ENCODE peak calls at places on chromosome 15, in seven cellular contexts. Q is HepG2, M is HCT116, T is K562, E is H1, X is GM12878, R is SK-N-SH. C is an unnamed sample.
A peak's percentile ranks its signal among the peaks of the same experiment; 100 is the strongest.

GRCh38 chr15:78111788-78112187 is 19.4 kb downstream of the SH2D7 start:
- DNase-seq in Q (no peak), M (no peak), T (no peak), E (no peak), X (no peak), R (no peak), C (no peak)

GRCh38 chr15:66483131-66483566 is 14.4 kb downstream of the SNAPC5 start:
- DNase-seq in Q (no peak), M (no peak), T (no peak), E (no peak), X (no peak), R (no peak), C (peak; percentile 73)

GRCh38 chr15:81091889-81092558 is 42.0 kb upstream of the CFAP161 start:
- DNase-seq in Q (peak; percentile 13), M (peak; percentile 86), T (peak; percentile 36), E (no peak), X (no peak), R (peak; percentile 23), C (no peak)

GRCh38 chr15:63060699-63061098 is 18.2 kb downstream of the TPM1 start:
- DNase-seq in Q (no peak), M (no peak), T (no peak), E (no peak), X (no peak), R (no peak), C (no peak)

GRCh38 chr15:51621917-51622268 is 678 bp downstream of the DMXL2 start:
- DNase-seq in Q (peak; percentile 7), M (peak; percentile 21), T (peak; percentile 41), E (peak; percentile 72), X (no peak), R (peak; percentile 60), C (peak; percentile 21)

GRCh38 chr15:67531379-67532059 is 10.6 kb downstream of the C15orf61 start:
- DNase-seq in Q (no peak), M (no peak), T (no peak), E (no peak), X (no peak), R (no peak), C (no peak)

GRCh38 chr15:67063689-67064606 is 1.5 kb upstream of the SMAD3 start:
- DNase-seq in Q (peak; percentile 90), M (peak; percentile 89), T (peak; percentile 76), E (peak; percentile 73), X (no peak), R (no peak), C (no peak)

GRCh38 chr15:54917312-54917711 is 279.4 kb downstream of the RSL24D1 start:
- DNase-seq in Q (no peak), M (no peak), T (no peak), E (no peak), X (no peak), R (no peak), C (no peak)

GRCh38 chr15:26767169-26767670 is 5.6 kb downstream of the GABRB3 start:
- DNase-seq in Q (no peak), M (no peak), T (no peak), E (peak; percentile 66), X (no peak), R (peak; percentile 40), C (no peak)

GRCh38 chr15:87287156-87287555 is 969.4 kb downstream of the NTRK3 start:
- DNase-seq in Q (no peak), M (no peak), T (no peak), E (no peak), X (no peak), R (no peak), C (no peak)

GRCh38 chr15:67690936-67691335 is 134.4 kb upstream of the SKOR1 start:
- DNase-seq in Q (peak; percentile 44), M (no peak), T (no peak), E (no peak), X (no peak), R (no peak), C (peak; percentile 39)

GRCh38 chr15:67179411-67179995 is 75.0 kb downstream of the AAGAB start:
- DNase-seq in Q (no peak), M (no peak), T (no peak), E (no peak), X (no peak), R (no peak), C (no peak)

GRCh38 chr15:75449585-75450306 is 1.7 kb downstream of the SIN3A start:
- DNase-seq in Q (no peak), M (no peak), T (no peak), E (no peak), X (no peak), R (no peak), C (no peak)

GRCh38 chr15:69092159-69092558 is 68.3 kb upstream of the GLCE start:
- DNase-seq in Q (peak; percentile 18), M (no peak), T (no peak), E (no peak), X (no peak), R (no peak), C (no peak)

GRCh38 chr15:65431731-65432130 is 9.0 kb upstream of the IGDCC4 start:
- DNase-seq in Q (no peak), M (no peak), T (no peak), E (peak; percentile 22), X (no peak), R (no peak), C (no peak)

GRCh38 chr15:66287461-66288055 is 5.8 kb upstream of the DIS3L start:
- DNase-seq in Q (no peak), M (no peak), T (peak; percentile 44), E (no peak), X (no peak), R (peak; percentile 41), C (no peak)

GRCh38 chr15:34682673-34683072 is 72.1 kb downstream of the GJD2 start:
- DNase-seq in Q (no peak), M (peak; percentile 72), T (no peak), E (no peak), X (no peak), R (no peak), C (no peak)

GRCh38 chr15:101652783-101653430 is 726 bp upstream of the TM2D3 start:
- DNase-seq in Q (no peak), M (no peak), T (peak; percentile 56), E (no peak), X (no peak), R (no peak), C (peak; percentile 45)

GRCh38 chr15:89575656-89576416 is 567 bp downstream of the TICRR start:
- DNase-seq in Q (no peak), M (no peak), T (no peak), E (peak; percentile 58), X (no peak), R (no peak), C (no peak)

GRCh38 chr15:68363353-68363752 is 68.6 kb downstream of the ITGA11 start:
- DNase-seq in Q (no peak), M (no peak), T (no peak), E (no peak), X (no peak), R (no peak), C (no peak)

DNA sequence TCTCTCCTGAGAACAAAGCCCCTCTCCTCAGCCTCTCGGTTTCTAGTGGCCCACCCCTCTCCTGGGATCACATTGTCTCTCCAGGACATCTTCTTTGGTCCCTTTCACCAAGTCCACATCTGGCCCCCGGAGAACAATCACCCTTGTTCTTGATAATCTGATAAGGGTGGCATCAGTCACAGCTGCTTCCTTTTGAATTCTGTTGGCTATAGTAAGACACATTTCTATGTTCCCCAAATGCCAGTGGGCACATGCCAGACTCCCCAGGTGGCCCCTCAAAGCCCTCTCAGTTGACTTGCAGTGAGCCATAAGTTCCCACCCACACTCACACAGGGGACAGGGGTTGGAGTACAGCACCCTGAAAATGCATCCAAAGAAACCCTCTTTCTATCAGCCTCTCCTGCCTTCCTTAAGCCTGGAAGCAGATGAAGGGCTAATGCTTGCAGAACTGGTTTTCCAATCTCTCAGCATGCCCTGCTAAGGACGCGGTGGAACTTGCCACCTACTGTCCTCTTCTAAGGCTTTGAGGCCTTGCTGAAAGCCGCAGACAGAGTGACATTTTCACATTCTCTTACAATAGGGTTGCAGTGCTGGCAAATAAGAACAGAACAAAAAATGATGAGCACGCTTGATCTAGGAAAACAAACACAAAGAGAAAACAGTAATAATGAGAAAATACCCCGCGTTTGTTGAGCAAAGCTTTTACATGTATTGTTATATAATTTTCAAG is 101.3 kb upstream of the SLCO3A1 start:
- DNase-seq in Q (no peak), M (no peak), T (no peak), E (no peak), X (no peak), R (peak; percentile 15), C (peak; percentile 28)
- TF ChIP-seq JUND in Q (no peak), M (no peak), T (no peak), E (no peak), X (no peak), R (no peak), C (no peak)

DNA sequence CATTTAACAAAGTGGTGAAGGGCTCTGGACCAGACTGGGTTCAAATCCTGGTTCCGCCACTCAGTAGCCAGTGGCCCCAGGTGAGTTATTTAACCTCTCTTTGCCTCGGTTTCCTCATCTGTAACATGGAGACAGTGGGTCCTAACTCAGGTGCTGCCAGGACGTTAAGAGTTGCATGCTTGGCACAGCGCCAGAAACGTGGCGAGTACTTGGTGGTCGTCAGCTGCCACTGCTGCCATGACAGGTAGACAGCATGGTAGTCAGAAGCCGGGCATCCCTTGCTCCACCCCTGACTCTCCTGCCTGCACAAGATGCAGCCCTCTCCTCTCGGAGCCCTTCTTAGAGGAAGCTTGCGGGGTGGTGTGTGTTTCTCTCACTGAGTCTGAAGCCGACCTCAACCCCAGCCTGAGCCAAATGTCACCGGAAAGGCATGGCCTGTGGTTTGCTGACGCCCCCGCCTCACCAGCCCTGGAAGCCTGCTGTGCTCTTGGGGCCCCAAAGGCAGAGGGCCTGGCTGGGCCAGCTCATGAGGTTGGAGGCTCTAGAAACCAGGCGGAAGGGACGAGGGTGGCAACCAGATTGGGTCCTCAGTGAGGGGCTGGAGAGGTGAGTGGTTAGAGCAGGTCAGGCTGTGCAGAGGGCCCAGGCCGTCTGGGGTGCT is 160.8 kb upstream of the TLE3 start:
- DNase-seq in Q (no peak), M (no peak), T (no peak), E (no peak), X (no peak), R (no peak), C (no peak)
- TF ChIP-seq JUND in Q (no peak), M (no peak), T (no peak), E (no peak), X (no peak), R (no peak), C (no peak)

GRCh38 chr15:40281057-40281850 is 1.6 kb downstream of the ANKRD63 start:
- DNase-seq in Q (no peak), M (no peak), T (no peak), E (peak; percentile 68), X (no peak), R (no peak), C (no peak)

GRCh38 chr15:40283615-40284306 is 897 bp upstream of the ANKRD63 start:
- DNase-seq in Q (no peak), M (no peak), T (no peak), E (no peak), X (no peak), R (no peak), C (no peak)

GRCh38 chr15:40280260-40281056 is 2.4 kb downstream of the ANKRD63 start:
- DNase-seq in Q (no peak), M (no peak), T (no peak), E (peak; percentile 74), X (no peak), R (no peak), C (no peak)

GRCh38 chr15:40282870-40283614 is at the start of gene ANKRD63:
- DNase-seq in Q (no peak), M (no peak), T (peak; percentile 83), E (no peak), X (no peak), R (peak; percentile 81), C (peak; percentile 18)

GRCh38 chr15:40282144-40282869 is 557 bp downstream of the ANKRD63 start:
- DNase-seq in Q (peak; percentile 30), M (no peak), T (peak; percentile 81), E (peak; percentile 86), X (no peak), R (peak; percentile 86), C (peak; percentile 86)
- TF ChIP-seq JUND in Q (no peak), M (no peak), T (no peak), E (no peak), X (no peak), R (no peak), C (no peak)

GRCh38 chr15:59611277-59612260 is at the start of gene GCNT3:
- DNase-seq in Q (peak; percentile 90), M (peak; percentile 32), T (no peak), E (no peak), X (no peak), R (no peak), C (no peak)
- TF ChIP-seq JUND in Q (no peak), M (peak; percentile 38), T (no peak), E (no peak), X (no peak), R (no peak), C (no peak)

C was measured in T47D.